ENCODE peak calls at places on chromosomes 7 and 10, in four cellular contexts. One of them, this sample, is unnamed.

GRCh38 chr7:106793015-106793651 is 71.9 kb upstream of the PIK3CG start:
- DNase-seq in astrocyte of the spinal cord: peak
- DNase-seq in psoas muscle: no peak
- DNase-seq in brain microvascular endothelial cell: no peak
- DNase-seq in this sample: no peak

GRCh38 chr10:32990811-32991210 is 32.8 kb upstream of the ITGB1 start:
- DNase-seq in astrocyte of the spinal cord: no peak
- DNase-seq in psoas muscle: no peak
- DNase-seq in brain microvascular endothelial cell: no peak
- DNase-seq in this sample: no peak

GRCh38 chr10:110151467-110151866 is 55.9 kb upstream of the MXI1 start:
- DNase-seq in psoas muscle: no peak
- DNase-seq in brain microvascular endothelial cell: no peak
- DNase-seq in astrocyte of the spinal cord: no peak
- DNase-seq in this sample: no peak

GRCh38 chr10:73968101-73968515 is 29.8 kb upstream of the VCL start:
- DNase-seq in psoas muscle: no peak
- DNase-seq in brain microvascular endothelial cell: no peak
- DNase-seq in astrocyte of the spinal cord: peak
- DNase-seq in this sample: no peak

GRCh38 chr7:1512781-1513656 is 8.8 kb upstream of the INTS1 start:
- DNase-seq in astrocyte of the spinal cord: peak
- DNase-seq in brain microvascular endothelial cell: peak
- DNase-seq in psoas muscle: peak
- DNase-seq in this sample: no peak

GRCh38 chr7:100374601-100375000 is 1.3 kb downstream of the PILRA start:
- DNase-seq in psoas muscle: no peak
- DNase-seq in brain microvascular endothelial cell: no peak
- DNase-seq in astrocyte of the spinal cord: no peak
- DNase-seq in this sample: no peak

GRCh38 chr10:25766687-25767221 is 167.3 kb upstream of the MYO3A start:
- DNase-seq in astrocyte of the spinal cord: no peak
- DNase-seq in psoas muscle: no peak
- DNase-seq in brain microvascular endothelial cell: no peak
- DNase-seq in this sample: no peak

GRCh38 chr7:149871576-149871975 is 2.2 kb upstream of the ATP6V0E2 start:
- DNase-seq in brain microvascular endothelial cell: no peak
- DNase-seq in psoas muscle: no peak
- DNase-seq in astrocyte of the spinal cord: no peak
- DNase-seq in this sample: no peak

GRCh38 chr7:4602905-4603842 is 78.9 kb upstream of the FOXK1 start:
- DNase-seq in astrocyte of the spinal cord: no peak
- DNase-seq in psoas muscle: no peak
- DNase-seq in brain microvascular endothelial cell: no peak
- DNase-seq in this sample: no peak

GRCh38 chr7:99459087-99459486 is 6.9 kb downstream of the ATP5MF start:
- DNase-seq in brain microvascular endothelial cell: no peak
- DNase-seq in psoas muscle: no peak
- DNase-seq in astrocyte of the spinal cord: no peak
- DNase-seq in this sample: no peak

GRCh38 chr10:22230331-22230833 is 12.6 kb upstream of the EBLN1 start:
- DNase-seq in astrocyte of the spinal cord: peak
- DNase-seq in psoas muscle: no peak
- DNase-seq in brain microvascular endothelial cell: peak
- DNase-seq in this sample: no peak

GRCh38 chr7:3404490-3404889 is 103.4 kb downstream of the SDK1 start:
- DNase-seq in psoas muscle: no peak
- DNase-seq in brain microvascular endothelial cell: peak
- DNase-seq in astrocyte of the spinal cord: peak
- DNase-seq in this sample: peak

GRCh38 chr10:29344073-29344820 is 55.4 kb downstream of the LYZL1 start:
- DNase-seq in brain microvascular endothelial cell: peak
- DNase-seq in astrocyte of the spinal cord: peak
- DNase-seq in psoas muscle: peak
- DNase-seq in this sample: peak

GRCh38 chr7:18495412-18496335 is at the start of gene HDAC9:
- DNase-seq in psoas muscle: peak
- DNase-seq in brain microvascular endothelial cell: peak
- DNase-seq in astrocyte of the spinal cord: peak
- DNase-seq in this sample: no peak

GRCh38 chr7:84783161-84783803 is 403.6 kb downstream of the SEMA3D start:
- DNase-seq in psoas muscle: no peak
- DNase-seq in brain microvascular endothelial cell: no peak
- DNase-seq in astrocyte of the spinal cord: peak
- DNase-seq in this sample: peak

GRCh38 chr10:51926336-51926735 is 226.9 kb upstream of the CSTF2T start:
- DNase-seq in astrocyte of the spinal cord: no peak
- DNase-seq in brain microvascular endothelial cell: no peak
- DNase-seq in psoas muscle: no peak
- DNase-seq in this sample: no peak

GRCh38 chr7:84372155-84372621 is 177.6 kb upstream of the SEMA3A start:
- DNase-seq in psoas muscle: no peak
- DNase-seq in astrocyte of the spinal cord: peak
- DNase-seq in brain microvascular endothelial cell: peak
- DNase-seq in this sample: peak

GRCh38 chr7:106045592-106045991 is 66.5 kb downstream of the SYPL1 start:
- DNase-seq in brain microvascular endothelial cell: no peak
- DNase-seq in psoas muscle: no peak
- DNase-seq in astrocyte of the spinal cord: peak
- DNase-seq in this sample: no peak

GRCh38 chr7:16739863-16740622 is 13.5 kb upstream of the TSPAN13 start:
- DNase-seq in psoas muscle: no peak
- DNase-seq in astrocyte of the spinal cord: peak
- DNase-seq in brain microvascular endothelial cell: peak
- DNase-seq in this sample: peak

GRCh38 chr10:85315657-85316056 is 987.3 kb downstream of the CCSER2 start:
- DNase-seq in brain microvascular endothelial cell: no peak
- DNase-seq in astrocyte of the spinal cord: no peak
- DNase-seq in psoas muscle: no peak
- DNase-seq in this sample: no peak

GRCh38 chr10:74988787-74989574 is 122.5 kb upstream of the SAMD8 start:
- DNase-seq in brain microvascular endothelial cell: no peak
- DNase-seq in astrocyte of the spinal cord: no peak
- DNase-seq in psoas muscle: no peak
- DNase-seq in this sample: no peak

GRCh38 chr7:80537091-80537490 is 25.2 kb upstream of the GNAT3 start:
- DNase-seq in psoas muscle: no peak
- DNase-seq in brain microvascular endothelial cell: no peak
- DNase-seq in astrocyte of the spinal cord: no peak
- DNase-seq in this sample: no peak

GRCh38 chr10:117374506-117375359 is 507 bp downstream of the PDZD8 start:
- DNase-seq in brain microvascular endothelial cell: no peak
- DNase-seq in astrocyte of the spinal cord: peak
- DNase-seq in psoas muscle: no peak
- DNase-seq in this sample: no peak

GRCh38 chr10:119705434-119705831 is 20.4 kb upstream of the INPP5F start:
- DNase-seq in brain microvascular endothelial cell: no peak
- DNase-seq in psoas muscle: no peak
- DNase-seq in astrocyte of the spinal cord: no peak
- DNase-seq in this sample: no peak

GRCh38 chr7:155381852-155382801 is 75.8 kb upstream of the EN2 start:
- DNase-seq in astrocyte of the spinal cord: no peak
- DNase-seq in psoas muscle: no peak
- DNase-seq in brain microvascular endothelial cell: no peak
- DNase-seq in this sample: no peak

GRCh38 chr7:88432321-88432720 is 125.6 kb upstream of the STEAP4 start:
- DNase-seq in psoas muscle: no peak
- DNase-seq in brain microvascular endothelial cell: no peak
- DNase-seq in astrocyte of the spinal cord: no peak
- DNase-seq in this sample: no peak

GRCh38 chr10:3251172-3251571 is 78.6 kb upstream of the PITRM1 start:
- DNase-seq in psoas muscle: no peak
- DNase-seq in astrocyte of the spinal cord: no peak
- DNase-seq in brain microvascular endothelial cell: no peak
- DNase-seq in this sample: no peak

GRCh38 chr7:3922175-3922635 is 621.2 kb downstream of the SDK1 start:
- DNase-seq in psoas muscle: no peak
- DNase-seq in astrocyte of the spinal cord: peak
- DNase-seq in brain microvascular endothelial cell: peak
- DNase-seq in this sample: peak

GRCh38 chr10:28796606-28797512 is 119.5 kb downstream of the BAMBI start:
- DNase-seq in astrocyte of the spinal cord: peak
- DNase-seq in brain microvascular endothelial cell: peak
- DNase-seq in psoas muscle: peak
- DNase-seq in this sample: no peak

GRCh38 chr7:117010375-117011133 is 57.3 kb downstream of the ST7 start:
- DNase-seq in astrocyte of the spinal cord: no peak
- DNase-seq in psoas muscle: no peak
- DNase-seq in brain microvascular endothelial cell: peak
- DNase-seq in this sample: no peak

GRCh38 chr7:141864765-141865447 is 23.6 kb upstream of the PRSS37 start:
- DNase-seq in psoas muscle: no peak
- DNase-seq in brain microvascular endothelial cell: no peak
- DNase-seq in astrocyte of the spinal cord: no peak
- DNase-seq in this sample: no peak

GRCh38 chr10:118564652-118565051 is 30.8 kb downstream of the PRLHR start:
- DNase-seq in brain microvascular endothelial cell: no peak
- DNase-seq in psoas muscle: no peak
- DNase-seq in astrocyte of the spinal cord: no peak
- DNase-seq in this sample: no peak

GRCh38 chr7:81499262-81500116 is 270.4 kb downstream of the HGF start:
- DNase-seq in psoas muscle: no peak
- DNase-seq in astrocyte of the spinal cord: peak
- DNase-seq in brain microvascular endothelial cell: peak
- DNase-seq in this sample: peak

GRCh38 chr10:33743429-33743857 is 409.0 kb upstream of the NRP1 start:
- DNase-seq in brain microvascular endothelial cell: no peak
- DNase-seq in psoas muscle: no peak
- DNase-seq in astrocyte of the spinal cord: no peak
- DNase-seq in this sample: no peak

GRCh38 chr7:43593010-43593409 is 10.1 kb downstream of the STK17A start:
- DNase-seq in astrocyte of the spinal cord: no peak
- DNase-seq in brain microvascular endothelial cell: no peak
- DNase-seq in psoas muscle: no peak
- DNase-seq in this sample: no peak

GRCh38 chr10:87868277-87868676 is 4.9 kb downstream of the PTEN start:
- DNase-seq in psoas muscle: no peak
- DNase-seq in astrocyte of the spinal cord: peak
- DNase-seq in brain microvascular endothelial cell: no peak
- DNase-seq in this sample: no peak
- TF ChIP-seq CTCF in psoas muscle: no peak
- TF ChIP-seq CTCF in astrocyte of the spinal cord: no peak
- TF ChIP-seq CTCF in brain microvascular endothelial cell: no peak
- TF ChIP-seq CTCF in this sample: no peak

GRCh38 chr10:127694580-127695193 is 42.3 kb upstream of the FOXI2 start:
- DNase-seq in brain microvascular endothelial cell: no peak
- DNase-seq in psoas muscle: no peak
- DNase-seq in astrocyte of the spinal cord: no peak
- DNase-seq in this sample: no peak
- TF ChIP-seq CTCF in brain microvascular endothelial cell: peak
- TF ChIP-seq CTCF in psoas muscle: no peak
- TF ChIP-seq CTCF in astrocyte of the spinal cord: peak
- TF ChIP-seq CTCF in this sample: no peak

GRCh38 chr7:31664890-31665289 is 22.1 kb upstream of the PPP1R17 start:
- DNase-seq in brain microvascular endothelial cell: no peak
- DNase-seq in astrocyte of the spinal cord: no peak
- DNase-seq in psoas muscle: no peak
- DNase-seq in this sample: no peak

DNA sequence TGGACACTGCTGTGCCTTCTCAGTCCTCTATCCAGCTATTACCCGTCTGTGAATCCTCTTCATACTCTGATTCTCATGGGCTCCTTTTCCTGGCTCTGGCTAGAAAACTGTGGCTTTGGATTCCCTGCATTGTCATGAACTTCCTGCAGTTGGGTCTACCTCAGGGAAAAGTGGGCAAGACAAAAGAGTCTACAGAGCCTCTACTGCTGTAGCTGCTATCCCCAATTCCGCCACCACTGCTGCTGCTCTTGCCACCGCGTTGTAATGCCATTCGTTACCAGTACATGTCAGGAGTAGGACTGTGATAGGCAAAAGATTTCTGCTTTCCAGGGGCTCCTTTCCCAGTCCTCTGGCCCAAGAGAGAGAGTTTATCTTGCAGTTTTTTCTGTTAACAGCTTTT is 23.9 kb upstream of the PPP1R17 start:
- DNase-seq in psoas muscle: no peak
- DNase-seq in astrocyte of the spinal cord: no peak
- DNase-seq in brain microvascular endothelial cell: no peak
- DNase-seq in this sample: no peak
- TF ChIP-seq CTCF in psoas muscle: no peak
- TF ChIP-seq CTCF in astrocyte of the spinal cord: no peak
- TF ChIP-seq CTCF in brain microvascular endothelial cell: no peak
- TF ChIP-seq CTCF in this sample: no peak

GRCh38 chr10:116160271-116160670 is 112.7 kb downstream of the GFRA1 start:
- DNase-seq in psoas muscle: no peak
- DNase-seq in brain microvascular endothelial cell: no peak
- DNase-seq in astrocyte of the spinal cord: no peak
- DNase-seq in this sample: no peak
- TF ChIP-seq CTCF in psoas muscle: no peak
- TF ChIP-seq CTCF in brain microvascular endothelial cell: no peak
- TF ChIP-seq CTCF in astrocyte of the spinal cord: no peak
- TF ChIP-seq CTCF in this sample: no peak

GRCh38 chr7:51236470-51237127 is 80.0 kb downstream of the COBL start:
- DNase-seq in astrocyte of the spinal cord: no peak
- DNase-seq in psoas muscle: no peak
- DNase-seq in brain microvascular endothelial cell: no peak
- DNase-seq in this sample: no peak

GRCh38 chr7:51234609-51235308 is 81.8 kb downstream of the COBL start:
- DNase-seq in psoas muscle: no peak
- DNase-seq in astrocyte of the spinal cord: no peak
- DNase-seq in brain microvascular endothelial cell: no peak
- DNase-seq in this sample: no peak

GRCh38 chr7:51235593-51236313 is 80.9 kb downstream of the COBL start:
- DNase-seq in brain microvascular endothelial cell: no peak
- DNase-seq in psoas muscle: no peak
- DNase-seq in astrocyte of the spinal cord: no peak
- DNase-seq in this sample: no peak

GRCh38 chr7:51233375-51233774 is 83.2 kb downstream of the COBL start:
- DNase-seq in psoas muscle: no peak
- DNase-seq in brain microvascular endothelial cell: no peak
- DNase-seq in astrocyte of the spinal cord: no peak
- DNase-seq in this sample: no peak

GRCh38 chr7:51234139-51234538 is 82.5 kb downstream of the COBL start:
- DNase-seq in brain microvascular endothelial cell: no peak
- DNase-seq in astrocyte of the spinal cord: no peak
- DNase-seq in psoas muscle: peak
- DNase-seq in this sample: no peak
- TF ChIP-seq CTCF in brain microvascular endothelial cell: no peak
- TF ChIP-seq CTCF in astrocyte of the spinal cord: no peak
- TF ChIP-seq CTCF in psoas muscle: no peak
- TF ChIP-seq CTCF in this sample: no peak

This sample was measured in AG09319.